ENCODE peak calls at places on chromosomes 11 and 22, in eight cellular contexts. One of them, this sample, is unnamed.

GRCh38 chr11:68137833-68138232 is 16.6 kb upstream of the CHKA start:
- DNase-seq in left ventricle myocardium inferior: no peak
- DNase-seq in body of pancreas: no peak
- DNase-seq in GM12864: no peak
- DNase-seq in mucosa of descending colon: peak; percentile 34
- DNase-seq in psoas muscle: no peak
- DNase-seq in fibroblast of mammary gland: no peak
- DNase-seq in adrenal gland: no peak
- DNase-seq in this sample: no peak

GRCh38 chr22:20988573-20989322 is 6.7 kb downstream of the LZTR1 start:
- DNase-seq in left ventricle myocardium inferior: no peak
- DNase-seq in GM12864: no peak
- DNase-seq in adrenal gland: no peak
- DNase-seq in body of pancreas: no peak
- DNase-seq in psoas muscle: no peak
- DNase-seq in fibroblast of mammary gland: no peak
- DNase-seq in mucosa of descending colon: no peak
- DNase-seq in this sample: no peak

GRCh38 chr22:28442951-28443876 is 236.4 kb downstream of the TTC28 start:
- DNase-seq in fibroblast of mammary gland: peak; percentile 75
- DNase-seq in body of pancreas: peak; percentile 74
- DNase-seq in left ventricle myocardium inferior: peak; percentile 60
- DNase-seq in GM12864: no peak
- DNase-seq in adrenal gland: peak; percentile 75
- DNase-seq in psoas muscle: peak; percentile 73
- DNase-seq in mucosa of descending colon: peak; percentile 83
- DNase-seq in this sample: peak; percentile 45

GRCh38 chr22:24834845-24835570 is 29.0 kb downstream of the SGSM1 start:
- DNase-seq in psoas muscle: no peak
- DNase-seq in fibroblast of mammary gland: peak; percentile 16
- DNase-seq in adrenal gland: no peak
- DNase-seq in mucosa of descending colon: peak; percentile 60
- DNase-seq in left ventricle myocardium inferior: no peak
- DNase-seq in body of pancreas: peak; percentile 28
- DNase-seq in GM12864: no peak
- DNase-seq in this sample: peak; percentile 35

GRCh38 chr11:76578655-76579046 is 91.9 kb downstream of the LRRC32 start:
- DNase-seq in body of pancreas: peak; percentile 42
- DNase-seq in mucosa of descending colon: no peak
- DNase-seq in GM12864: no peak
- DNase-seq in psoas muscle: peak; percentile 71
- DNase-seq in adrenal gland: peak; percentile 77
- DNase-seq in left ventricle myocardium inferior: peak; percentile 68
- DNase-seq in fibroblast of mammary gland: peak; percentile 26
- DNase-seq in this sample: no peak

GRCh38 chr22:46551996-46552395 is 14.6 kb upstream of the CELSR1 start:
- DNase-seq in psoas muscle: peak; percentile 14
- DNase-seq in adrenal gland: no peak
- DNase-seq in left ventricle myocardium inferior: peak; percentile 2
- DNase-seq in mucosa of descending colon: no peak
- DNase-seq in GM12864: no peak
- DNase-seq in body of pancreas: no peak
- DNase-seq in fibroblast of mammary gland: no peak
- DNase-seq in this sample: no peak

GRCh38 chr11:37574361-37574760 is 976.3 kb upstream of the RAG2 start:
- DNase-seq in GM12864: no peak
- DNase-seq in adrenal gland: no peak
- DNase-seq in body of pancreas: no peak
- DNase-seq in fibroblast of mammary gland: no peak
- DNase-seq in psoas muscle: no peak
- DNase-seq in mucosa of descending colon: no peak
- DNase-seq in left ventricle myocardium inferior: no peak
- DNase-seq in this sample: no peak

GRCh38 chr22:28907311-28908008 is 24.1 kb downstream of the ZNRF3 start:
- DNase-seq in fibroblast of mammary gland: no peak
- DNase-seq in body of pancreas: peak; percentile 19
- DNase-seq in GM12864: peak; percentile 65
- DNase-seq in psoas muscle: no peak
- DNase-seq in mucosa of descending colon: no peak
- DNase-seq in adrenal gland: no peak
- DNase-seq in left ventricle myocardium inferior: no peak
- DNase-seq in this sample: no peak

GRCh38 chr11:128530119-128531091 is 57.0 kb downstream of the ETS1 start:
- DNase-seq in left ventricle myocardium inferior: no peak
- DNase-seq in body of pancreas: peak; percentile 43
- DNase-seq in mucosa of descending colon: no peak
- DNase-seq in fibroblast of mammary gland: peak; percentile 99
- DNase-seq in psoas muscle: peak; percentile 61
- DNase-seq in adrenal gland: peak; percentile 52
- DNase-seq in GM12864: no peak
- DNase-seq in this sample: peak; percentile 88

GRCh38 chr11:110092577-110093406 is at the start of gene ZC3H12C:
- DNase-seq in adrenal gland: peak; percentile 90
- DNase-seq in mucosa of descending colon: peak; percentile 86
- DNase-seq in GM12864: peak; percentile 61
- DNase-seq in fibroblast of mammary gland: peak; percentile 84
- DNase-seq in psoas muscle: peak; percentile 92
- DNase-seq in body of pancreas: peak; percentile 92
- DNase-seq in left ventricle myocardium inferior: peak; percentile 81
- DNase-seq in this sample: peak; percentile 94
- H3K4me3 ChIP-seq in adrenal gland: peak within 1 kb of the TSS; percentile 34
- H3K4me3 ChIP-seq in mucosa of descending colon: peak within 1 kb of the TSS; percentile 71
- H3K4me3 ChIP-seq in GM12864: peak within 1 kb of the TSS; percentile 98
- H3K4me3 ChIP-seq in fibroblast of mammary gland: peak within 1 kb of the TSS; percentile 69
- H3K4me3 ChIP-seq in psoas muscle: peak within 1 kb of the TSS; percentile 82
- H3K4me3 ChIP-seq in body of pancreas: peak within 1 kb of the TSS; percentile 49
- H3K4me3 ChIP-seq in left ventricle myocardium inferior: peak within 1 kb of the TSS; percentile 79
- H3K4me3 ChIP-seq in this sample: peak within 1 kb of the TSS; percentile 61

DNA sequence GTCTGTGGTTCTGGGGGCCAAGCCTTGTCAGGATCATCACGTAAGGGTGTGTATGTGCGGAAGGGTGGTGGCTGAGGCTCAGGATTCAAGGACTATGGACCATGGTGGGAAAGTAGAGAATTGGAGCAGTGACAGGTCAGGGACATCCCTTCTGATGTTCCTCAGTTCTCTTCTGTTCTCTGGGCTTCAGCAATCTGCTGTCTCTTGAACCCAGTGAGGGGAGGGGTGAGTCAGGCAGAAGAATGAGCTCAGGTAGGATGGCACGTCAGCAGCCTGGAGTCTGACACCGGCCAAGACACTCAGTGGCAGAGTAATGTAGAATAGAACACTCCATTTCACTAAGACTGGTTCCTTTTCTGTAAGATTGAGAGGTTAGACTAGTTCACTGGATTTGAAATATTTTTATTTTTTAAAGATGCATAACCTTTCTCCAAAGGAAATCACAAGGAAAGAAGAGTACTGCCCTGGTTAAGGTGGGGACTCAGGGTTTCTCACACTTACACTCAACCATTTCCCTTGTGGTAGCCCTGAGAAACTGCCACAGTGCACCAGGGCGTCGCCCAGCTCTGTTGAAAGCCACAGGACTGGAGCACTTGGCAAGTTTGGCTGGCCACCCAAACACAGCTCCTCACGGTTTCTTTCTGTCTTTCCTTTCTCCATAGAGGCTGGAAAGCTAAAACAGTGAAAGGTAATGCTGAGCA is 23.2 kb upstream of the MICAL2 start:
- DNase-seq in adrenal gland: no peak
- DNase-seq in GM12864: no peak
- DNase-seq in psoas muscle: no peak
- DNase-seq in mucosa of descending colon: peak; percentile 60
- DNase-seq in fibroblast of mammary gland: peak; percentile 85
- DNase-seq in body of pancreas: no peak
- DNase-seq in left ventricle myocardium inferior: no peak
- DNase-seq in this sample: peak; percentile 89
- TF ChIP-seq CTCF in adrenal gland: no peak
- TF ChIP-seq CTCF in GM12864: peak; percentile 26
- TF ChIP-seq CTCF in psoas muscle: peak; percentile 13
- TF ChIP-seq CTCF in mucosa of descending colon: no peak
- TF ChIP-seq CTCF in fibroblast of mammary gland: peak; percentile 32
- TF ChIP-seq CTCF in body of pancreas: no peak
- TF ChIP-seq CTCF in left ventricle myocardium inferior: peak; percentile 28
- TF ChIP-seq CTCF in this sample: peak; percentile 56

GRCh38 chr11:12157241-12157661 is 46.9 kb downstream of the MICAL2 start:
- DNase-seq in adrenal gland: no peak
- DNase-seq in mucosa of descending colon: no peak
- DNase-seq in fibroblast of mammary gland: peak; percentile 84
- DNase-seq in GM12864: no peak
- DNase-seq in left ventricle myocardium inferior: no peak
- DNase-seq in body of pancreas: no peak
- DNase-seq in psoas muscle: no peak
- DNase-seq in this sample: no peak
- H3K4me3 ChIP-seq in adrenal gland: no peak overlapping the region
- H3K4me3 ChIP-seq in mucosa of descending colon: no peak overlapping the region
- H3K4me3 ChIP-seq in fibroblast of mammary gland: no peak overlapping the region
- H3K4me3 ChIP-seq in GM12864: no peak overlapping the region
- H3K4me3 ChIP-seq in left ventricle myocardium inferior: no peak overlapping the region
- H3K4me3 ChIP-seq in body of pancreas: no peak overlapping the region
- H3K4me3 ChIP-seq in psoas muscle: no peak overlapping the region
- H3K4me3 ChIP-seq in this sample: no peak overlapping the region

GRCh38 chr11:34363363-34364084 is 5.7 kb upstream of the ABTB2 start:
- DNase-seq in body of pancreas: no peak
- DNase-seq in mucosa of descending colon: no peak
- DNase-seq in GM12864: no peak
- DNase-seq in left ventricle myocardium inferior: no peak
- DNase-seq in fibroblast of mammary gland: peak; percentile 32
- DNase-seq in adrenal gland: no peak
- DNase-seq in psoas muscle: no peak
- DNase-seq in this sample: no peak
- TF ChIP-seq CTCF in body of pancreas: no peak
- TF ChIP-seq CTCF in mucosa of descending colon: no peak
- TF ChIP-seq CTCF in GM12864: no peak
- TF ChIP-seq CTCF in left ventricle myocardium inferior: no peak
- TF ChIP-seq CTCF in fibroblast of mammary gland: no peak
- TF ChIP-seq CTCF in adrenal gland: no peak
- TF ChIP-seq CTCF in psoas muscle: no peak
- TF ChIP-seq CTCF in this sample: no peak

DNA sequence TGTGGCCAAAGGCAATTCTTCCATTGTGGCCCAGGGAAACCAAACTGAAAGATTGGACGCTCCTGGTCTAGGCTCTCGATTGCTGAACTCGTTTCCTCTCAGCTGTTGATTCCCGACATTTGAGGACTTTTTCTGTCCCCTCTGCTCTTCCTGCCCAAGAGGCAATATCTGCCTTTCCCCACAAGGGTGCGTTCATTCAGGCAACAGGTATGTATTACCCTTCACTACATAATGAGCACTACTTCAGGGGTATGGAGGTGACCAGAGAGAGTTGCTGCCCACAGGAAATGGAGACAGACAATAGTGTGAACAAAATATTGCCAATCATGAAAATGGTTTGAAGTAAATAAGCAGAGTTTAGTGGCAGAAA is 8.2 kb downstream of the PTH start:
- DNase-seq in left ventricle myocardium inferior: no peak
- DNase-seq in body of pancreas: peak; percentile 34
- DNase-seq in psoas muscle: no peak
- DNase-seq in fibroblast of mammary gland: peak; percentile 1
- DNase-seq in mucosa of descending colon: peak; percentile 40
- DNase-seq in adrenal gland: no peak
- DNase-seq in GM12864: no peak
- DNase-seq in this sample: peak; percentile 61
- H3K4me3 ChIP-seq in left ventricle myocardium inferior: peak overlapping the region; percentile 52
- H3K4me3 ChIP-seq in body of pancreas: no peak overlapping the region
- H3K4me3 ChIP-seq in psoas muscle: peak overlapping the region; percentile 22
- H3K4me3 ChIP-seq in fibroblast of mammary gland: no peak overlapping the region
- H3K4me3 ChIP-seq in mucosa of descending colon: no peak overlapping the region
- H3K4me3 ChIP-seq in adrenal gland: no peak overlapping the region
- H3K4me3 ChIP-seq in GM12864: no peak overlapping the region
- H3K4me3 ChIP-seq in this sample: peak overlapping the region; percentile 47

DNA sequence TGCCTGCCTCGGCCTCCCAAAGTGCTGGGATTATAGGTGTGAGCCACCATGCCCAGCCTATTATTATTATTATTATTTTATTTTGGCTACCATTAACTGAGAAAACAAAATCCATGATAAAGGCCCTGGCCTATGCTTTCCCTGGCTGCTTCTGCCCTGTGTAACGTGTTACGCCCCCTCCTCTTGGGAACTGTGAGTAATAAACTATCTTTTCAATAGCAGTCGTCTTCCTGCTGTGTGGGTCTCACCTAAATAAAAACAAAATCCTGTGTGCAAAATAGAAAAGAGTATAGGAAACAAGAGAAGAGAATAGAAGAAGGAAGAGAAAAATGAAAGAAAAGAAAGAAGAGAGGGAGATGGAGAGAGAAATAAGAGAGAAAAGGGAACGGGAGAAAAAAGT is 237.0 kb downstream of the MIAT start:
- DNase-seq in body of pancreas: no peak
- DNase-seq in adrenal gland: no peak
- DNase-seq in fibroblast of mammary gland: peak; percentile 22
- DNase-seq in mucosa of descending colon: no peak
- DNase-seq in left ventricle myocardium inferior: no peak
- DNase-seq in GM12864: no peak
- DNase-seq in psoas muscle: no peak
- DNase-seq in this sample: no peak
- TF ChIP-seq CTCF in body of pancreas: no peak
- TF ChIP-seq CTCF in adrenal gland: no peak
- TF ChIP-seq CTCF in fibroblast of mammary gland: no peak
- TF ChIP-seq CTCF in mucosa of descending colon: no peak
- TF ChIP-seq CTCF in left ventricle myocardium inferior: no peak
- TF ChIP-seq CTCF in GM12864: no peak
- TF ChIP-seq CTCF in psoas muscle: no peak
- TF ChIP-seq CTCF in this sample: no peak

DNA sequence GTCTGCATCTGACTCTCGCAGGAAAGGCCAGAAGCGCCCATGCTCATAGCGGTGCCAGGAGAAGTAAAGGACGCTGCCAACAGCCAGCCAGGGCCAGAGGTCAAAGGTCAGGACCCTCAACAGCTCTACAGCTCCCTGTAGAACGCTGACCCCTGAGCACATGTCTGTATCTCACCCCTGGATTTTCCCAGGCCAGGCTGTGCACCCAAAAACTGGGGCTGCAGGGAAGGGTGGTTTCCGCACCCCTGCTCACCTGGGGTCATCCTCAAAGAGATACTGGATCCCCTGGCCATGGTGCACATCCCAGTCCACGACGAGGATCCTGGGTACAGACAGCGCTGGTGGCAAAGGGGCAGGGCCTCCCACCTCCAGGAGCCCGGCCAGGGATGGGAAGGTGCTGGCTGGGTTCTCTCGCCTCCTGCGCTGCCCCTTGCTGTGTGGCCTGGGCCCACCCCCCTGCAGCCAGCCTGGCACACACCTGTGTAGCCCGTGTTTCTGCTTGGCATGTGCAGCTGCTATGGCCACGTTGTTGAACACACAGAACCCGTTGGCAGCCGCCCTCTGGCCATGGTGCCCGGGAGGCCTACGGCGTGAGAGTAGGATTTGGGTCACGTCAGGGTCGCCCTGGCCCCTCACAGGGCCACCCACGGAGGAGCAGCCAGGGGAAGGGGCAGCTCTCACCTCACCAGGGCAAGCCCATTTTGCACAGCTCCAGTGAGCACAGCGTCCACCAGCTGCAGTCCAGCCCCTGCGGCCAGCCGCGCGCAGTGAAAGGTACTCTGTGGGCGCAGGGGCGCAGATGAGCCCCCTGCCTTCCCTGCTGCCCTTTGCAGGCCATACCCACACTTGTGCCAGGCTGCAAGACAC is 1.4 kb downstream of the HDAC10 start:
- DNase-seq in GM12864: no peak
- DNase-seq in psoas muscle: peak; percentile 54
- DNase-seq in adrenal gland: no peak
- DNase-seq in mucosa of descending colon: no peak
- DNase-seq in left ventricle myocardium inferior: no peak
- DNase-seq in body of pancreas: no peak
- DNase-seq in fibroblast of mammary gland: no peak
- DNase-seq in this sample: no peak
- H3K4me3 ChIP-seq in GM12864: peak overlapping the region; percentile 92
- H3K4me3 ChIP-seq in psoas muscle: peak overlapping the region; percentile 70
- H3K4me3 ChIP-seq in adrenal gland: no peak overlapping the region
- H3K4me3 ChIP-seq in mucosa of descending colon: no peak overlapping the region
- H3K4me3 ChIP-seq in left ventricle myocardium inferior: peak overlapping the region; percentile 89
- H3K4me3 ChIP-seq in body of pancreas: no peak overlapping the region
- H3K4me3 ChIP-seq in fibroblast of mammary gland: no peak overlapping the region
- H3K4me3 ChIP-seq in this sample: no peak overlapping the region